ENCODE peak calls at places on chromosomes 6 and 20, in five cellular contexts. One of them, this sample, is unnamed.

GRCh38 chr20:61127311-61128044 is 124.6 kb upstream of the CDH4 start:
- DNase-seq in suprapubic skin: no peak
- DNase-seq in HFF-Myc: peak; percentile 26
- DNase-seq in colonic mucosa: no peak
- DNase-seq in GM12865: no peak
- DNase-seq in this sample: peak; percentile 16

GRCh38 chr6:41428995-41429417 is 93.6 kb downstream of the NCR2 start:
- DNase-seq in suprapubic skin: no peak
- DNase-seq in HFF-Myc: no peak
- DNase-seq in colonic mucosa: peak; percentile 38
- DNase-seq in GM12865: no peak
- DNase-seq in this sample: peak; percentile 27

GRCh38 chr6:139701695-139702094 is 327.2 kb upstream of the CITED2 start:
- DNase-seq in suprapubic skin: no peak
- DNase-seq in HFF-Myc: no peak
- DNase-seq in colonic mucosa: no peak
- DNase-seq in GM12865: no peak
- DNase-seq in this sample: no peak

GRCh38 chr6:119856136-119856535 is 506.6 kb upstream of the MAN1A1 start:
- DNase-seq in suprapubic skin: no peak
- DNase-seq in HFF-Myc: no peak
- DNase-seq in colonic mucosa: no peak
- DNase-seq in GM12865: peak; percentile 10
- DNase-seq in this sample: no peak

GRCh38 chr6:156953478-156954146 is 176.4 kb downstream of the ARID1B start:
- DNase-seq in suprapubic skin: no peak
- DNase-seq in HFF-Myc: peak; percentile 95
- DNase-seq in colonic mucosa: no peak
- DNase-seq in GM12865: no peak
- DNase-seq in this sample: peak; percentile 91

GRCh38 chr20:34528921-34529297 is 12.7 kb downstream of the DYNLRB1 start:
- DNase-seq in suprapubic skin: peak; percentile 66
- DNase-seq in HFF-Myc: no peak
- DNase-seq in colonic mucosa: no peak
- DNase-seq in GM12865: no peak
- DNase-seq in this sample: no peak

GRCh38 chr20:12180107-12180661 is 262.5 kb downstream of the BTBD3 start:
- DNase-seq in suprapubic skin: no peak
- DNase-seq in HFF-Myc: no peak
- DNase-seq in colonic mucosa: no peak
- DNase-seq in GM12865: no peak
- DNase-seq in this sample: no peak

GRCh38 chr6:53956068-53956711 is 155.1 kb upstream of the MLIP start:
- DNase-seq in suprapubic skin: peak; percentile 60
- DNase-seq in HFF-Myc: peak; percentile 51
- DNase-seq in colonic mucosa: peak; percentile 77
- DNase-seq in GM12865: peak; percentile 40
- DNase-seq in this sample: peak; percentile 21

GRCh38 chr6:15520616-15521203 is 142.1 kb downstream of the DTNBP1 start:
- DNase-seq in suprapubic skin: peak; percentile 52
- DNase-seq in HFF-Myc: no peak
- DNase-seq in colonic mucosa: no peak
- DNase-seq in GM12865: no peak
- DNase-seq in this sample: no peak

GRCh38 chr20:59101956-59102355 is 59.4 kb upstream of the PRELID3B start:
- DNase-seq in suprapubic skin: no peak
- DNase-seq in HFF-Myc: no peak
- DNase-seq in colonic mucosa: no peak
- DNase-seq in GM12865: no peak
- DNase-seq in this sample: no peak

GRCh38 chr6:161564951-161565350 is 291.1 kb upstream of the AGPAT4 start:
- DNase-seq in suprapubic skin: no peak
- DNase-seq in HFF-Myc: no peak
- DNase-seq in colonic mucosa: no peak
- DNase-seq in GM12865: no peak
- DNase-seq in this sample: no peak

GRCh38 chr6:31126416-31127175 is 6.3 kb upstream of the CDSN start:
- DNase-seq in suprapubic skin: no peak
- DNase-seq in HFF-Myc: no peak
- DNase-seq in colonic mucosa: no peak
- DNase-seq in GM12865: no peak
- DNase-seq in this sample: no peak

GRCh38 chr6:3453410-3453809 is 3.4 kb downstream of the SLC22A23 start:
- DNase-seq in suprapubic skin: no peak
- DNase-seq in HFF-Myc: no peak
- DNase-seq in colonic mucosa: no peak
- DNase-seq in GM12865: no peak
- DNase-seq in this sample: no peak
- H3K4me3 ChIP-seq in suprapubic skin: no peak overlapping the region
- H3K4me3 ChIP-seq in HFF-Myc: no peak overlapping the region
- H3K4me3 ChIP-seq in colonic mucosa: no peak overlapping the region
- H3K4me3 ChIP-seq in GM12865: no peak overlapping the region
- H3K4me3 ChIP-seq in this sample: no peak overlapping the region

GRCh38 chr6:69775941-69776340 is 20.9 kb downstream of the LMBRD1 start:
- DNase-seq in suprapubic skin: no peak
- DNase-seq in HFF-Myc: no peak
- DNase-seq in colonic mucosa: no peak
- DNase-seq in GM12865: no peak
- DNase-seq in this sample: no peak

GRCh38 chr6:69768664-69769063 is 28.1 kb downstream of the LMBRD1 start:
- DNase-seq in suprapubic skin: no peak
- DNase-seq in HFF-Myc: no peak
- DNase-seq in colonic mucosa: no peak
- DNase-seq in GM12865: no peak
- DNase-seq in this sample: no peak

GRCh38 chr6:69774740-69775350 is 22.0 kb downstream of the LMBRD1 start:
- DNase-seq in suprapubic skin: no peak
- DNase-seq in HFF-Myc: no peak
- DNase-seq in colonic mucosa: no peak
- DNase-seq in GM12865: no peak
- DNase-seq in this sample: no peak

GRCh38 chr6:69775450-69775849 is 21.4 kb downstream of the LMBRD1 start:
- DNase-seq in suprapubic skin: no peak
- DNase-seq in HFF-Myc: no peak
- DNase-seq in colonic mucosa: no peak
- DNase-seq in GM12865: no peak
- DNase-seq in this sample: no peak

DNA sequence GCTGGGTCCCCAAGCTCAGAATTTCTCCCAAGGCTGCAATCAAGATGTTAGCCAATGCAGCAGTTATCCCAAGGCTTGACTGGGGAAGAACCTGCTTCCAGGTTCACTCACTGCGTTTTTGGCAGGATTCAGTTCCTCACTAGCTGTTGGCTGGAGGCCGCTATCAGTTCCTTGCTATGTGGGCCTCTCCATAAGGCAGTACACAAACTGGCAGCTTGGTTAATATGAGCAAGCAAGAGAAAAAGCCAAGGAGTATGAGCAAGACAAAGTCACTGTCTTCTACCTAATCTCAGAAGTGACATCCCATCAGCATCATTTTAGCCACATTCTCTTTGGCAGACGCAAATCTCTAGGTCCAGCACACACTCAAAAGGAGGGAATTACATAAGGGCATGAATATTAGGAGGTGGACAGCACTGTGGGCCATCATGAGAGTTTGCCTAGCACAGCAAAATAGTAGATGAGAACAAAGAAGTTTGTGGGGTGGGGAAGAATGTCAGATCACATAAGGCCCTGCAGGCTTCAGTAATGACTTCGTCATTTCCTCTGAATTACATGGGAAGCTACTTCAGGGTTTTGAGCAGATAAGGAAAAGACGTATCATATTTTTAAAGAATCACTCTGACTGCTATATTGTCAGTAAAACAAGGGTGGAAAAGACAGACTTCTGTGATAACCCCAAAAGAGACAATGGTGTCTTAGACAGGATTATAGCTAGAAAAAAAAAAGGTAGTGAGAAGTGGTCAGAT is 25.5 kb downstream of the LMBRD1 start:
- DNase-seq in suprapubic skin: no peak
- DNase-seq in HFF-Myc: no peak
- DNase-seq in colonic mucosa: no peak
- DNase-seq in GM12865: no peak
- DNase-seq in this sample: no peak
- TF ChIP-seq CTCF in suprapubic skin: no peak
- TF ChIP-seq CTCF in HFF-Myc: no peak
- TF ChIP-seq CTCF in colonic mucosa: no peak
- TF ChIP-seq CTCF in GM12865: no peak
- TF ChIP-seq CTCF in this sample: no peak

GRCh38 chr20:22834651-22835256 is 200.4 kb upstream of the SSTR4 start:
- DNase-seq in suprapubic skin: no peak
- DNase-seq in HFF-Myc: no peak
- DNase-seq in colonic mucosa: no peak
- DNase-seq in GM12865: no peak
- DNase-seq in this sample: no peak
- H3K4me3 ChIP-seq in suprapubic skin: no peak overlapping the region
- H3K4me3 ChIP-seq in HFF-Myc: no peak overlapping the region
- H3K4me3 ChIP-seq in colonic mucosa: no peak overlapping the region
- H3K4me3 ChIP-seq in GM12865: no peak overlapping the region
- H3K4me3 ChIP-seq in this sample: no peak overlapping the region

GRCh38 chr6:116563830-116564229 is 7.5 kb upstream of the RWDD1 start:
- DNase-seq in suprapubic skin: no peak
- DNase-seq in HFF-Myc: no peak
- DNase-seq in colonic mucosa: no peak
- DNase-seq in GM12865: no peak
- DNase-seq in this sample: no peak
- TF ChIP-seq CTCF in suprapubic skin: no peak
- TF ChIP-seq CTCF in HFF-Myc: no peak
- TF ChIP-seq CTCF in colonic mucosa: no peak
- TF ChIP-seq CTCF in GM12865: no peak
- TF ChIP-seq CTCF in this sample: no peak

DNA sequence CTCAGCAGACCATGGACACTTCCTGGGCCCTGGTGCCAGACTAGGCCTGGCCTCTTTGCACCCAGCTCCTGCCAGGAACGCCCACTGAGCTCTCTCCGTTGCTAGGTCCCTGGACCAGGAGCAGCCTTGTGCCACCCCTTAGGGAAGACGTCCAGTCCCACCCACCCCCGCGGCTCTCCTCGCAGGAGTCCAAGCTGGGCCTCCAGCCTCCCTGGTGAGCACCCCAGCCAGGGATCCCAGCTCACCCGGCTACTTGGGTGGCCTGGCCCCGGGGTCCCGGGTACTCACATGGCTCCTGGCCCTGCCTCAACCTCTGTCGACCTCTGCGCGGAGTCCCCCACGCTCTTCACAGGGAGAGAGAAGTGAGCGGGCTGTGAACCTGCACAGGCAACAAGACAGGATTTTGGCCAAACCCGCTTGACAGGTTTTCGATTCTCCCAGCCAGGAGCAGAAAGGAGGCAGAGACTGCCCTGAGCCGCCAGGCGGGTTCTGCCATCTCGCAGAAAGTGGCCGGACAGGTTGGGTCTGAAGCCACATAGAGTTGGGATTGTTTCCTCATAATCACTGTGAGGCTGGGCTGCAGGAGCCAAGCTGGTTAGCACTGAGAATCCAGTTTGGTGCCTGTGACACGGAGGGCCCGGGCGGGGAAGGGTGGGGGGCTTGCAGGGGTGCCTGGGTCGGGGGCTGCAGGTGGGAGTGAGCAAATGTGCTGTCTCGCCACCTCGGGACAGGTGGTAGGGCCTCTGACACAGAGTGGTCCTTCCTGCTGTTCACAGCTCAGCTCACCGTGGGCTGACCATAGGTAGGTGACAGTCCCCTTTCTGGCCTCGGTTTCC is at the start of gene RBBP8NL:
- DNase-seq in suprapubic skin: no peak
- DNase-seq in HFF-Myc: no peak
- DNase-seq in colonic mucosa: peak; percentile 96
- DNase-seq in GM12865: no peak
- DNase-seq in this sample: no peak
- H3K4me3 ChIP-seq in suprapubic skin: peak within 1 kb of the TSS; percentile 34
- H3K4me3 ChIP-seq in HFF-Myc: no peak within 1 kb of the TSS
- H3K4me3 ChIP-seq in colonic mucosa: no peak within 1 kb of the TSS
- H3K4me3 ChIP-seq in GM12865: no peak within 1 kb of the TSS
- H3K4me3 ChIP-seq in this sample: no peak within 1 kb of the TSS

GRCh38 chr6:19869464-19869863 is 32.3 kb downstream of the ID4 start:
- DNase-seq in suprapubic skin: no peak
- DNase-seq in HFF-Myc: no peak
- DNase-seq in colonic mucosa: no peak
- DNase-seq in GM12865: no peak
- DNase-seq in this sample: no peak
- TF ChIP-seq CTCF in suprapubic skin: no peak
- TF ChIP-seq CTCF in HFF-Myc: no peak
- TF ChIP-seq CTCF in colonic mucosa: no peak
- TF ChIP-seq CTCF in GM12865: no peak
- TF ChIP-seq CTCF in this sample: no peak

GRCh38 chr6:169904051-169904922 is 152.9 kb downstream of the ERMARD start:
- DNase-seq in suprapubic skin: no peak
- DNase-seq in HFF-Myc: no peak
- DNase-seq in colonic mucosa: no peak
- DNase-seq in GM12865: no peak
- DNase-seq in this sample: no peak

GRCh38 chr6:169906004-169906740 is 154.8 kb downstream of the ERMARD start:
- DNase-seq in suprapubic skin: no peak
- DNase-seq in HFF-Myc: no peak
- DNase-seq in colonic mucosa: no peak
- DNase-seq in GM12865: no peak
- DNase-seq in this sample: no peak

GRCh38 chr6:169903122-169903521 is 151.7 kb downstream of the ERMARD start:
- DNase-seq in suprapubic skin: no peak
- DNase-seq in HFF-Myc: no peak
- DNase-seq in colonic mucosa: no peak
- DNase-seq in GM12865: no peak
- DNase-seq in this sample: no peak

GRCh38 chr6:169906741-169907418 is 155.5 kb downstream of the ERMARD start:
- DNase-seq in suprapubic skin: no peak
- DNase-seq in HFF-Myc: no peak
- DNase-seq in colonic mucosa: no peak
- DNase-seq in GM12865: no peak
- DNase-seq in this sample: no peak

DNA sequence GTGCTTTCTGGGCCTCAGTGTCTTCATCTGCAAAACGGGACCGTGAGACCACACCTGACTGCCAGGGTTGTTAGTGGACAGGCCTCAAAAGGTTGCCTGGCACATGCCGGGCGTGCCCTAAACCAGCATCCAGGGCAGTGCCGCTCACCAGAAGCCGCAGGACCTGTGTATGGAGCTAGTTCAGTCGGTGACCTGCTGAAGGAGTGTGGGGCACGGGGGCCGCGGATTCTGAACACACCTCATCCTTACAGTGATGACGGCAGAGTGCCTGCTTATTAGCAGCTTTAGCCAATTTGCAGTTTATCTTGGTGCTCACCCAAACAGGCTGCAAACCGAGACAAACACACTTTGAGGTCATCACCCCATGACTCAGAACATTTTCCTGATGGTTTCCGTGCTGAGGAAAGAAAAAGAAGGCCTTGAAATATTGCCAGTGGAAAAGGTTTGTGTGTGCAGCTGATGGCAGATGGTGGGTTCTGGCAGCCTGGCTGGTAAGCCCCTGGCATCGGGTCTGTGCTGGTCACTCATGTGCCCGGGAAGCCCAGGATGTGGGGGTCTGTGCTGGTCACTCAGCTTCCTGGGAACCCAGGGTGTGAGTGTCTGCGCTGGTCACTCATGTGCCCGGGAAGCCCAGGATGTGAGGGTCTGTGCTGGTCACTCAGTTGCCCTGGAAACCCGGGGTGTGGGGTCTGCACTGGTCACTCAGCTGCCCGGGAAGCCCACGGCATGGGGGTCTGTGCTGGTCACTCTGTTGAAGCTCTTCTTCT is 153.8 kb downstream of the ERMARD start:
- DNase-seq in suprapubic skin: no peak
- DNase-seq in HFF-Myc: peak; percentile 24
- DNase-seq in colonic mucosa: peak; percentile 27
- DNase-seq in GM12865: no peak
- DNase-seq in this sample: no peak
- H3K4me3 ChIP-seq in suprapubic skin: no peak overlapping the region
- H3K4me3 ChIP-seq in HFF-Myc: no peak overlapping the region
- H3K4me3 ChIP-seq in colonic mucosa: no peak overlapping the region
- H3K4me3 ChIP-seq in GM12865: no peak overlapping the region
- H3K4me3 ChIP-seq in this sample: no peak overlapping the region

This sample was measured in AG09309.